ENCODE peak calls at places on chromosomes 11 and 22, in four cellular contexts. Z is K562, S is HL-60, K is GM12878. B is an unnamed sample.

GRCh38 chr11:120326845-120327281 is 1.8 kb downstream of the TLCD5 start:
- DNase-seq in S (no peak), Z (no peak), K (no peak), B (no peak)

GRCh38 chr22:31938258-31938657 is 6.1 kb upstream of the YWHAH start:
- DNase-seq in Z (no peak), S (no peak), K (no peak), B (no peak)

GRCh38 chr11:115499241-115499799 is 4.9 kb downstream of the CADM1 start:
- DNase-seq in K (no peak), S (no peak), Z (no peak), B (no peak)

GRCh38 chr11:104222464-104222863 is 58.5 kb upstream of the PDGFD start:
- DNase-seq in Z (no peak), K (no peak), S (no peak), B (no peak)

GRCh38 chr22:30186048-30186447 is 60.5 kb downstream of the LIF start:
- DNase-seq in K (no peak), Z (no peak), S (no peak), B (no peak)

GRCh38 chr11:64226507-64227051 is 505 bp downstream of the NUDT22 start:
- DNase-seq in Z (peak), K (no peak), S (peak), B (no peak)

GRCh38 chr22:45139693-45140092 is 24.0 kb upstream of the NUP50 start:
- DNase-seq in S (no peak), K (no peak), Z (no peak), B (no peak)

GRCh38 chr11:8323161-8323935 is 59.7 kb upstream of the LMO1 start:
- DNase-seq in K (no peak), Z (no peak), S (no peak), B (no peak)

GRCh38 chr11:98536023-98536422 is 484.7 kb upstream of the CNTN5 start:
- DNase-seq in S (no peak), Z (no peak), K (no peak), B (no peak)

GRCh38 chr11:103609117-103610066 is 427.0 kb upstream of the DDI1 start:
- DNase-seq in S (no peak), Z (no peak), K (no peak), B (no peak)

GRCh38 chr11:63805844-63806415 is 7.3 kb upstream of the SPINDOC start:
- DNase-seq in K (no peak), S (no peak), Z (no peak), B (no peak)

GRCh38 chr22:36211237-36211881 is 9.8 kb upstream of the APOL4 start:
- DNase-seq in Z (no peak), S (peak), K (no peak), B (no peak)

GRCh38 chr11:35059040-35059439 is 79.9 kb upstream of the CD44 start:
- DNase-seq in K (no peak), Z (no peak), S (peak), B (no peak)

GRCh38 chr11:11977206-11977938 is 31.1 kb downstream of the DKK3 start:
- DNase-seq in K (no peak), S (no peak), Z (no peak), B (no peak)

GRCh38 chr22:42805016-42805997 is 51.8 kb downstream of the ARFGAP3 start:
- DNase-seq in Z (no peak), S (no peak), K (no peak), B (no peak)

GRCh38 chr11:15038963-15039362 is 34.4 kb upstream of the CALCB start:
- DNase-seq in Z (no peak), K (no peak), S (no peak), B (no peak)

GRCh38 chr22:45496451-45496941 is 6.2 kb upstream of the FBLN1 start:
- DNase-seq in K (no peak), Z (no peak), S (no peak), B (no peak)

GRCh38 chr11:61951484-61952135 is 1.5 kb downstream of the BEST1 start:
- DNase-seq in K (no peak), Z (peak), S (no peak), B (no peak)
- TF ChIP-seq SPI1 in K (no peak), Z (no peak), S (no peak), B (no peak)

GRCh38 chr11:72602250-72602904 is 71.8 kb downstream of the PDE2A start:
- DNase-seq in S (no peak), K (no peak), Z (no peak), B (no peak)

GRCh38 chr11:72598901-72599300 is 75.3 kb downstream of the PDE2A start:
- DNase-seq in S (no peak), K (no peak), Z (peak), B (no peak)

GRCh38 chr11:72599325-72600117 is 74.7 kb downstream of the PDE2A start:
- DNase-seq in S (no peak), K (no peak), Z (no peak), B (no peak)

GRCh38 chr11:72598466-72598865 is 75.8 kb downstream of the PDE2A start:
- DNase-seq in S (no peak), Z (no peak), K (no peak), B (no peak)

GRCh38 chr11:72600557-72600956 is 73.7 kb downstream of the PDE2A start:
- DNase-seq in K (no peak), Z (no peak), S (no peak), B (no peak)
- TF ChIP-seq SPI1 in K (no peak), Z (no peak), S (no peak), B (no peak)

GRCh38 chr11:128235958-128236357 is 351.4 kb downstream of the ETS1 start:
- DNase-seq in K (no peak), S (no peak), Z (no peak), B (no peak)

GRCh38 chr11:128232588-128232987 is 354.8 kb downstream of the ETS1 start:
- DNase-seq in K (no peak), S (no peak), Z (no peak), B (no peak)

GRCh38 chr11:128236506-128237498 is 350.6 kb downstream of the ETS1 start:
- DNase-seq in S (no peak), K (no peak), Z (no peak), B (no peak)

GRCh38 chr11:128238521-128239222 is 348.7 kb downstream of the ETS1 start:
- DNase-seq in K (no peak), S (no peak), Z (no peak), B (no peak)

DNA sequence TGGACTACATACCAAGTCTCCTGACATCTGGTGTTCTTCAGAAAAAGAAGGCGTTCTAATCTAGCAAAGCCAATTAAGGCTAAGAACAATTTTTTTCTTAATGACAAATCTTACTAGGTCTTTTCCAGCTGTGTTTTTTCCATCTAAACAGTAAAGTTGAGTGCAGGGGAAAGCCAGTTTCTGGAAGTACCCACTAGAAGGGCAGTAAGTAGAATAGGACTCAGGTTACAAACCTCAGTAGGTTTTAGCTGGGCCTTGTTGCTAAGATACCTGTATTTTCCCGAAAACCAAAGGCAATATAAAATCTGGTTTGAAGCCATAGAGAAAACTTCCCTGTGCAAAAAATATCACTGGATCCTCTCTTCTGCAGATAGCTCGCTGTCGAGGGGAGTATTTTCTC is 351.9 kb downstream of the ETS1 start:
- DNase-seq in K (no peak), S (no peak), Z (no peak), B (no peak)
- TF ChIP-seq SPI1 in K (no peak), S (no peak), Z (no peak), B (no peak)

GRCh38 chr11:113006916-113007445 is 45.8 kb downstream of the NCAM1 start:
- DNase-seq in K (no peak), S (no peak), Z (no peak), B (no peak)

GRCh38 chr11:112997829-112998228 is 36.6 kb downstream of the NCAM1 start:
- DNase-seq in S (no peak), K (no peak), Z (no peak), B (no peak)

GRCh38 chr11:112999518-112999917 is 38.3 kb downstream of the NCAM1 start:
- DNase-seq in S (no peak), K (no peak), Z (no peak), B (no peak)

GRCh38 chr11:112996924-112997323 is 35.7 kb downstream of the NCAM1 start:
- DNase-seq in S (no peak), Z (no peak), K (no peak), B (no peak)

DNA sequence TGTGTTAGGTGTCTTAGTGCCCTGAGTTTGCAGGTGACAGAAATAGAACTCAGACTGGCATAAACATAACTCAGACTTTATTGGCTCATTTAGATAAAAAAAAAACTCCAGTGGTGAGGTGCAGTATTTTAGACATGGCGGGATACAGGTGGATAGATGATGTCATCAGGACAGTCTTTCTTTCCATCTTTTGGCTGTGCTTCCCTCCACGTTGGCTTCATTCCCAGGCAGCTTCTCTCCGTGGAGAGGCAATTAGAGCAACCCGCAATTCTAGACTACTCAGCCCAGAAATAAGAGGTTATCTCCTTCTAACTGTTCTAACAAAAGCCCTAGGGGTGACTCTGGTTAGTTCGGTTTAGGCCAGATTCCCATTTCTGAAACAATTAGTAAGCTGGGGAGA is 40.5 kb downstream of the NCAM1 start:
- DNase-seq in K (no peak), Z (no peak), S (no peak), B (no peak)
- TF ChIP-seq SPI1 in K (no peak), Z (no peak), S (no peak), B (no peak)

GRCh38 chr11:132674161-132674560 is 858.1 kb downstream of the OPCML start:
- DNase-seq in S (no peak), K (no peak), Z (no peak), B (no peak)
- TF ChIP-seq SPI1 in S (no peak), K (no peak), Z (no peak), B (no peak)

B was measured in GM12891.